ENCODE peak calls at places on chromosomes 5 and 9, in six cellular contexts. M is amniotic stem cell, B is posterior cingulate gyrus, R is T follicular helper cell, U is ACHN, I is epithelial cell of esophagus. S is an unnamed sample.

GRCh38 chr5:84862132-84862531 is 477.5 kb upstream of the EDIL3 start:
- DNase-seq in M (no peak), B (no peak), R (no peak), U (no peak), I (no peak), S (no peak)

GRCh38 chr9:20205821-20206220 is 416.5 kb downstream of the MLLT3 start:
- DNase-seq in M (no peak), B (no peak), R (no peak), U (no peak), I (peak), S (no peak)

GRCh38 chr5:132445930-132446329 is 44.6 kb downstream of the IRF1 start:
- DNase-seq in M (no peak), B (no peak), R (no peak), U (no peak), I (peak), S (no peak)

GRCh38 chr9:2764371-2764770 is 47.1 kb downstream of the KCNV2 start:
- DNase-seq in M (no peak), B (no peak), R (no peak), U (no peak), I (no peak), S (no peak)

GRCh38 chr5:133730866-133731265 is 118.5 kb upstream of the FSTL4 start:
- DNase-seq in M (no peak), B (no peak), R (no peak), U (no peak), I (no peak), S (no peak)

GRCh38 chr5:121967187-121967586 is 5.4 kb downstream of the SRFBP1 start:
- DNase-seq in M (peak), B (no peak), R (no peak), U (peak), I (peak), S (no peak)

GRCh38 chr5:160787247-160787646 is 64.8 kb downstream of the ATP10B start:
- DNase-seq in M (no peak), B (no peak), R (peak), U (peak), I (peak), S (no peak)

GRCh38 chr5:14405267-14405666 is 176.3 kb upstream of the OTULINL start:
- DNase-seq in M (no peak), B (no peak), R (no peak), U (peak), I (peak), S (no peak)

GRCh38 chr9:79583957-79584654 is 12.3 kb downstream of the TLE4 start:
- DNase-seq in M (no peak), B (no peak), R (no peak), U (no peak), I (no peak), S (no peak)

GRCh38 chr9:127537792-127538191 is 74.3 kb upstream of the STXBP1 start:
- DNase-seq in M (no peak), B (no peak), R (no peak), U (no peak), I (peak), S (no peak)

GRCh38 chr5:159928122-159928960 is 12.1 kb downstream of the ADRA1B start:
- DNase-seq in M (peak), B (no peak), R (no peak), U (peak), I (peak), S (peak)

GRCh38 chr5:108541816-108542215 is 159.9 kb upstream of the FBXL17 start:
- DNase-seq in M (no peak), B (no peak), R (no peak), U (no peak), I (no peak), S (no peak)

GRCh38 chr9:70921126-70921525 is 200.3 kb downstream of the TRPM3 start:
- DNase-seq in M (peak), B (no peak), R (no peak), U (no peak), I (peak), S (no peak)

GRCh38 chr9:13427587-13427986 is 148.1 kb upstream of the MPDZ start:
- DNase-seq in M (peak), B (no peak), R (no peak), U (peak), I (peak), S (peak)

GRCh38 chr5:41415242-41415641 is 95.2 kb downstream of the PLCXD3 start:
- DNase-seq in M (no peak), B (no peak), R (no peak), U (no peak), I (no peak), S (no peak)

S was measured in epithelial cell of prostate.